ENCODE peak calls at places on chromosomes 5 and 9, in ten cellular contexts. C is Calu3; E is left ventricle myocardium superior; Y is astrocyte; X is stimulated activated effector memory CD8-positive, alpha-beta T cell treated with anti-CD3 and anti-CD28 coated beads, Interleukin-12 subunit alpha, Interleukin-12 subunit beta, amount 100 ng/mL, for 72 hours; H is occipital lobe; U is Daoy; J is RPMI8226; Q is B cell; W is ACHN. F is an unnamed sample.

GRCh38 chr9:5897851-5898250 is 7.2 kb downstream of the MLANA start:
- DNase-seq in C (no peak), E (no peak), Y (no peak), X (no peak), H (no peak), U (no peak), J (no peak), Q (no peak), W (no peak), F (no peak)

GRCh38 chr5:121658221-121658620 is 193.5 kb upstream of the FTMT start:
- DNase-seq in C (no peak), E (no peak), Y (no peak), X (no peak), H (no peak), U (no peak), J (no peak), Q (no peak), W (no peak), F (no peak)

GRCh38 chr5:180315762-180316212 is 23.9 kb upstream of the MAPK9 start:
- DNase-seq in C (peak; percentile 83), E (peak; percentile 75), Y (no peak), X (peak; percentile 89), H (no peak), U (peak; percentile 65), J (peak; percentile 63), Q (peak; percentile 79), W (peak; percentile 35), F (no peak)

GRCh38 chr9:135083241-135083810 is 4.1 kb upstream of the OLFM1 start:
- DNase-seq in C (no peak), E (no peak), Y (no peak), X (no peak), H (no peak), U (no peak), J (no peak), Q (no peak), W (no peak), F (no peak)

GRCh38 chr5:42767491-42768105 is 11.0 kb downstream of the CCDC152 start:
- DNase-seq in C (no peak), E (no peak), Y (no peak), X (no peak), H (no peak), U (no peak), J (peak; percentile 30), Q (peak; percentile 22), W (peak; percentile 18), F (peak; percentile 38)

GRCh38 chr5:149435015-149435376 is 55.9 kb upstream of the IL17B start:
- DNase-seq in C (no peak), E (no peak), Y (no peak), X (no peak), H (no peak), U (no peak), J (no peak), Q (no peak), W (no peak), F (no peak)

GRCh38 chr5:76332102-76332501 is 71.0 kb upstream of the IQGAP2 start:
- DNase-seq in C (peak; percentile 14), E (no peak), Y (no peak), X (no peak), H (no peak), U (no peak), J (no peak), Q (no peak), W (no peak), F (peak; percentile 7)

GRCh38 chr5:135737701-135738563 is 96.5 kb upstream of the SLC25A48 start:
- DNase-seq in C (no peak), E (no peak), Y (no peak), X (no peak), H (no peak), U (no peak), J (peak; percentile 49), Q (no peak), W (no peak), F (no peak)

GRCh38 chr9:122216138-122216797 is 12.5 kb downstream of the LHX6 start:
- DNase-seq in C (no peak), E (no peak), Y (no peak), X (no peak), H (no peak), U (no peak), J (no peak), Q (no peak), W (no peak), F (no peak)

GRCh38 chr9:100457517-100457916 is 15.4 kb upstream of the TMEFF1 start:
- DNase-seq in C (no peak), E (no peak), Y (no peak), X (no peak), H (no peak), U (no peak), J (no peak), Q (no peak), W (no peak), F (no peak)

GRCh38 chr5:52603742-52604141 is 184.0 kb upstream of the ITGA1 start:
- DNase-seq in C (no peak), E (no peak), Y (no peak), X (no peak), H (no peak), U (no peak), J (no peak), Q (no peak), W (peak; percentile 52), F (peak; percentile 39)

GRCh38 chr5:14762568-14763216 is 98.2 kb downstream of the OTULIN start:
- DNase-seq in C (no peak), E (no peak), Y (no peak), X (no peak), H (no peak), U (no peak), J (no peak), Q (peak; percentile 35), W (no peak), F (no peak)

GRCh38 chr9:12875216-12875615 is 100.4 kb downstream of the LURAP1L start:
- DNase-seq in C (no peak), E (no peak), Y (peak; percentile 74), X (no peak), H (no peak), U (no peak), J (no peak), Q (no peak), W (no peak), F (peak; percentile 80)

GRCh38 chr9:17807670-17808282 is 228.9 kb downstream of the SH3GL2 start:
- DNase-seq in C (no peak), E (no peak), Y (no peak), X (no peak), H (no peak), U (no peak), J (no peak), Q (no peak), W (no peak), F (peak; percentile 20)

GRCh38 chr5:150305577-150305976 is 2.9 kb upstream of the ARSI start:
- DNase-seq in C (no peak), E (no peak), Y (no peak), X (no peak), H (no peak), U (no peak), J (no peak), Q (no peak), W (no peak), F (no peak)

GRCh38 chr5:150763023-150763793 is 4.4 kb upstream of the DCTN4 start:
- DNase-seq in C (no peak), E (peak; percentile 70), Y (peak; percentile 84), X (no peak), H (no peak), U (peak; percentile 79), J (peak; percentile 36), Q (no peak), W (no peak), F (peak; percentile 98)

GRCh38 chr9:96150324-96151023 is 151.5 kb downstream of the HSD17B3 start:
- DNase-seq in C (no peak), E (no peak), Y (peak; percentile 12), X (peak; percentile 81), H (no peak), U (peak; percentile 27), J (peak; percentile 75), Q (no peak), W (no peak), F (no peak)

GRCh38 chr9:70389642-70390266 is 24.7 kb downstream of the KLF9 start:
- DNase-seq in C (no peak), E (no peak), Y (peak; percentile 46), X (no peak), H (peak; percentile 65), U (peak; percentile 23), J (no peak), Q (no peak), W (peak; percentile 6), F (peak; percentile 33)

GRCh38 chr9:135359764-135360163 is 119.8 kb upstream of the PPP1R26 start:
- DNase-seq in C (no peak), E (no peak), Y (no peak), X (no peak), H (no peak), U (no peak), J (no peak), Q (no peak), W (no peak), F (no peak)

GRCh38 chr5:106140101-106140500 is 1530.6 kb downstream of the EFNA5 start:
- DNase-seq in C (no peak), E (no peak), Y (peak; percentile 36), X (no peak), H (no peak), U (no peak), J (no peak), Q (no peak), W (no peak), F (no peak)